ENCODE peak calls at places on chromosomes 5 and 9, in eight cellular contexts. U is brain pericyte; E is GM23248; K is cardiac fibroblast; N is stimulated activated CD8-positive, alpha-beta memory T cell treated with anti-CD3 and anti-CD28 coated beads, Interleukin-12 subunit alpha, Interleukin-12 subunit beta, amount 100 ng/mL, for 1 hour; B is Caki2; T is HS-27A; R is COR-L47. I is an unnamed sample.

GRCh38 chr9:77896269-77897245 is 135.1 kb downstream of the GNAQ start:
- DNase-seq in U (no peak), B (no peak), N (no peak), T (no peak), K (no peak), R (peak), E (no peak), I (no peak)

GRCh38 chr5:103562084-103562452 is 521 bp downstream of the NUDT12 start:
- DNase-seq in B (peak), R (no peak), T (no peak), K (no peak), E (peak), N (no peak), U (no peak), I (no peak)

GRCh38 chr5:181241393-181241975 is 2.2 kb downstream of the RACK1 start:
- DNase-seq in E (peak), T (no peak), U (no peak), B (peak), K (peak), R (no peak), N (no peak), I (peak)

GRCh38 chr9:19232117-19232829 is 1.8 kb downstream of the DENND4C start:
- DNase-seq in N (no peak), E (peak), K (peak), U (no peak), B (peak), R (no peak), T (no peak), I (no peak)

GRCh38 chr5:76787237-76787636 is 31.6 kb upstream of the F2RL1 start:
- DNase-seq in E (peak), N (no peak), B (peak), K (peak), T (no peak), U (peak), R (no peak), I (no peak)

GRCh38 chr9:115877852-115878450 is 275.6 kb upstream of the PAPPA start:
- DNase-seq in K (peak), T (no peak), U (no peak), E (no peak), N (no peak), B (no peak), R (no peak), I (no peak)

GRCh38 chr5:142783601-142784291 is 13.6 kb downstream of the ARHGAP26 start:
- DNase-seq in B (no peak), E (peak), U (no peak), K (peak), R (no peak), T (no peak), N (no peak), I (peak)

GRCh38 chr5:178793156-178793555 is 62.7 kb upstream of the ZNF354A start:
- DNase-seq in B (no peak), K (no peak), T (no peak), R (peak), E (no peak), U (no peak), N (no peak), I (no peak)

GRCh38 chr5:179413711-179414458 is 68.6 kb upstream of the ADAMTS2 start:
- DNase-seq in E (no peak), N (no peak), T (no peak), R (no peak), K (no peak), B (no peak), U (no peak), I (no peak)

GRCh38 chr9:18467696-18468095 is 6.3 kb upstream of the ADAMTSL1 start:
- DNase-seq in N (no peak), K (no peak), R (no peak), E (no peak), U (no peak), B (no peak), T (no peak), I (no peak)

GRCh38 chr9:114003756-114004155 is 74.3 kb downstream of the AMBP start:
- DNase-seq in R (no peak), N (no peak), T (no peak), K (no peak), B (no peak), U (no peak), E (no peak), I (no peak)

GRCh38 chr9:20319641-20320337 is 302.5 kb downstream of the MLLT3 start:
- DNase-seq in N (no peak), E (peak), R (no peak), U (no peak), B (peak), K (peak), T (no peak), I (no peak)